ENCODE peak calls at places on chromosomes 7 and 10, in seven cellular contexts. One of them, this sample, is unnamed.

GRCh38 chr10:86857097-86857825 is 100.2 kb downstream of the MMRN2 start:
- DNase-seq in IMR-90: peak; percentile 88
- DNase-seq in AG04450: no peak
- DNase-seq in kidney epithelial cell: peak; percentile 7
- DNase-seq in heart left ventricle: no peak
- DNase-seq in sigmoid colon: no peak
- DNase-seq in BJ: peak; percentile 4
- DNase-seq in this sample: peak; percentile 65

GRCh38 chr7:25619963-25620799 is 391.9 kb upstream of the NPVF start:
- DNase-seq in IMR-90: no peak
- DNase-seq in AG04450: no peak
- DNase-seq in kidney epithelial cell: no peak
- DNase-seq in heart left ventricle: peak; percentile 11
- DNase-seq in sigmoid colon: no peak
- DNase-seq in BJ: no peak
- DNase-seq in this sample: peak; percentile 49

GRCh38 chr7:17599733-17600685 is 301.6 kb downstream of the AHR start:
- DNase-seq in IMR-90: peak; percentile 92
- DNase-seq in AG04450: peak; percentile 80
- DNase-seq in kidney epithelial cell: peak; percentile 85
- DNase-seq in heart left ventricle: no peak
- DNase-seq in sigmoid colon: no peak
- DNase-seq in BJ: peak; percentile 73
- DNase-seq in this sample: peak; percentile 98

GRCh38 chr7:129947701-129948100 is 5.1 kb downstream of the UBE2H start:
- DNase-seq in IMR-90: no peak
- DNase-seq in AG04450: no peak
- DNase-seq in kidney epithelial cell: no peak
- DNase-seq in heart left ventricle: no peak
- DNase-seq in sigmoid colon: peak; percentile 59
- DNase-seq in BJ: no peak
- DNase-seq in this sample: peak; percentile 44

GRCh38 chr7:105188201-105188600 is 174.2 kb downstream of the KMT2E start:
- DNase-seq in IMR-90: peak; percentile 25
- DNase-seq in AG04450: no peak
- DNase-seq in kidney epithelial cell: no peak
- DNase-seq in heart left ventricle: no peak
- DNase-seq in sigmoid colon: no peak
- DNase-seq in BJ: no peak
- DNase-seq in this sample: peak; percentile 54

GRCh38 chr7:80170445-80170844 is 35.8 kb downstream of the GNAI1 start:
- DNase-seq in IMR-90: no peak
- DNase-seq in AG04450: no peak
- DNase-seq in kidney epithelial cell: no peak
- DNase-seq in heart left ventricle: no peak
- DNase-seq in sigmoid colon: no peak
- DNase-seq in BJ: no peak
- DNase-seq in this sample: no peak

GRCh38 chr10:33876547-33877400 is 542.3 kb upstream of the NRP1 start:
- DNase-seq in IMR-90: no peak
- DNase-seq in AG04450: no peak
- DNase-seq in kidney epithelial cell: no peak
- DNase-seq in heart left ventricle: no peak
- DNase-seq in sigmoid colon: no peak
- DNase-seq in BJ: no peak
- DNase-seq in this sample: peak; percentile 22

GRCh38 chr7:153193144-153193595 is 433.6 kb downstream of the ACTR3B start:
- DNase-seq in IMR-90: no peak
- DNase-seq in AG04450: no peak
- DNase-seq in kidney epithelial cell: no peak
- DNase-seq in heart left ventricle: no peak
- DNase-seq in sigmoid colon: peak; percentile 67
- DNase-seq in BJ: no peak
- DNase-seq in this sample: no peak

GRCh38 chr7:121343302-121343701 is 14.5 kb downstream of the WNT16 start:
- DNase-seq in IMR-90: peak; percentile 49
- DNase-seq in AG04450: no peak
- DNase-seq in kidney epithelial cell: peak; percentile 9
- DNase-seq in heart left ventricle: no peak
- DNase-seq in sigmoid colon: no peak
- DNase-seq in BJ: no peak
- DNase-seq in this sample: no peak

GRCh38 chr7:100568176-100568935 is 5.3 kb downstream of the SAP25 start:
- DNase-seq in IMR-90: no peak
- DNase-seq in AG04450: no peak
- DNase-seq in kidney epithelial cell: no peak
- DNase-seq in heart left ventricle: no peak
- DNase-seq in sigmoid colon: no peak
- DNase-seq in BJ: no peak
- DNase-seq in this sample: no peak

DNA sequence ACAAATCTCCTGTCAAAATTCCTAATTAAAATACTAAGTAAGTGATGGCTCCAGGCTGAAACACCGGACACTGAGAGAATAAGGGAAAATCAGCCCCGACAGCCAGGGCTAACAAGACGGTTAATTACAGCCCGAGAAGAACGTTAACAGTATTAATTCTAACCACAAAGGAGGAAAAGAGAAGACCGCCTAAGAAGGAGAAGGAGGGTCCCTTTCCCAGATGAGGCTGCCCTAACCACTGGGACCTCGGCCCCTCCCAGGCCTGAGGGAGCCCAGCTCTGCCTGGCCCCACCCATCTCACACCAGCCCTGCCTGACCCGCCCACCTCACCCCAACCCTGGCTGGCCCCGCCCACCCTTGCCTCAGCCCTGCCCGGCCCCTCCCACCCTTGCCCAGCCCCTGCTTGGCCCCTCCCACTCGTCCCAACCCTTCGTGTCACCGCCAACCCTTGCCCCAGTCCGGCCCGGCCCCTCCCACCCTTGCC is 51.3 kb downstream of the PWWP2B start:
- DNase-seq in IMR-90: no peak
- DNase-seq in AG04450: no peak
- DNase-seq in kidney epithelial cell: no peak
- DNase-seq in heart left ventricle: no peak
- DNase-seq in sigmoid colon: no peak
- DNase-seq in BJ: no peak
- DNase-seq in this sample: peak; percentile 16
- H3K4me3 ChIP-seq in IMR-90: no peak overlapping the region
- H3K4me3 ChIP-seq in AG04450: no peak overlapping the region
- H3K4me3 ChIP-seq in kidney epithelial cell: no peak overlapping the region
- H3K4me3 ChIP-seq in heart left ventricle: no peak overlapping the region
- H3K4me3 ChIP-seq in sigmoid colon: no peak overlapping the region
- H3K4me3 ChIP-seq in BJ: no peak overlapping the region
- H3K4me3 ChIP-seq in this sample: no peak overlapping the region

DNA sequence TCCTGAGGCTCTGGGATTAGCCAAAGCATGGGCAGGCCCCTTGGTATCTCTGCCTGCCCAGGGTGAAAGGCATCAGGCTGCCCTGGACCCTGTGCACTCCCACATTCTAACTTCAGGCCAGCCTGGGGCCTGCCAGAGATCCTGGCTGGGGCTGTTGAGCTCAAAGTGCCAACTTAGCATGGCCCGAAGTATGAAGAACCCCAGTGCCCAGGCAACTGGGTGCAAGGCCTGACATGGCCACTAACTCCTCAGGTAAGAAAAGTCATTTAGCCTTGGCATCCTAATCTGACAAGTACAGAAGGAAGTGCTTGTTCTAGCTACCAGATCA is 43.2 kb downstream of the FAM53B start:
- DNase-seq in IMR-90: no peak
- DNase-seq in AG04450: no peak
- DNase-seq in kidney epithelial cell: no peak
- DNase-seq in heart left ventricle: no peak
- DNase-seq in sigmoid colon: no peak
- DNase-seq in BJ: no peak
- DNase-seq in this sample: no peak
- TF ChIP-seq CTCF in IMR-90: no peak
- TF ChIP-seq CTCF in AG04450: no peak
- TF ChIP-seq CTCF in kidney epithelial cell: no peak
- TF ChIP-seq CTCF in heart left ventricle: no peak
- TF ChIP-seq CTCF in sigmoid colon: no peak
- TF ChIP-seq CTCF in BJ: no peak
- TF ChIP-seq CTCF in this sample: no peak

DNA sequence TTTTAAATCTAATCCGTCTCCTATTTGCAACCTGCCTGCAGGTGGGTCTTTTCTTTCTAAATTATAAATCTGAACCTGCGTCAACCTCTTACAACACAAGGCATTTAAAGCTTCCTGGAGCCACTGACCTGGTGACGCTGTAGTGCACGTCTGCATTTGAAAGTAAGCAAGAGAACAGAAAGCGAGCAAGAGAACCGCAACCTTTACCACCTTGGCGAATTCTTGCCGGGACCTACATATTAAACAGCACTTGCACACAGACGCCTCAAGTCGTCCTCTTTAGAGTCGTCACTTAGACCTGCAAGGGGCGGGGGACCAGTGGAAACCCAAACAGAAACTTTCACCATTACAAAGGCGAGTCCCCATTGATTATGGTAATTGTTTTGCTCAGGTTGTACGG is 9.5 kb downstream of the GLI3 start:
- DNase-seq in IMR-90: no peak
- DNase-seq in AG04450: no peak
- DNase-seq in kidney epithelial cell: no peak
- DNase-seq in heart left ventricle: no peak
- DNase-seq in sigmoid colon: no peak
- DNase-seq in BJ: no peak
- DNase-seq in this sample: no peak
- H3K4me3 ChIP-seq in IMR-90: peak overlapping the region; percentile 21
- H3K4me3 ChIP-seq in AG04450: no peak overlapping the region
- H3K4me3 ChIP-seq in kidney epithelial cell: peak overlapping the region; percentile 30
- H3K4me3 ChIP-seq in heart left ventricle: peak overlapping the region; percentile 50
- H3K4me3 ChIP-seq in sigmoid colon: peak overlapping the region; percentile 40
- H3K4me3 ChIP-seq in BJ: no peak overlapping the region
- H3K4me3 ChIP-seq in this sample: peak overlapping the region; percentile 25

GRCh38 chr7:157297071-157297638 is 39.6 kb upstream of the DNAJB6 start:
- DNase-seq in IMR-90: no peak
- DNase-seq in AG04450: no peak
- DNase-seq in kidney epithelial cell: no peak
- DNase-seq in heart left ventricle: no peak
- DNase-seq in sigmoid colon: no peak
- DNase-seq in BJ: no peak
- DNase-seq in this sample: no peak

GRCh38 chr7:157299613-157300405 is 37.0 kb upstream of the DNAJB6 start:
- DNase-seq in IMR-90: no peak
- DNase-seq in AG04450: no peak
- DNase-seq in kidney epithelial cell: peak; percentile 35
- DNase-seq in heart left ventricle: no peak
- DNase-seq in sigmoid colon: no peak
- DNase-seq in BJ: no peak
- DNase-seq in this sample: peak; percentile 62

GRCh38 chr7:157302314-157302711 is 34.5 kb upstream of the DNAJB6 start:
- DNase-seq in IMR-90: peak; percentile 33
- DNase-seq in AG04450: no peak
- DNase-seq in kidney epithelial cell: peak; percentile 65
- DNase-seq in heart left ventricle: peak; percentile 46
- DNase-seq in sigmoid colon: peak; percentile 76
- DNase-seq in BJ: peak; percentile 19
- DNase-seq in this sample: peak; percentile 13

GRCh38 chr7:157300406-157300770 is 36.4 kb upstream of the DNAJB6 start:
- DNase-seq in IMR-90: no peak
- DNase-seq in AG04450: no peak
- DNase-seq in kidney epithelial cell: no peak
- DNase-seq in heart left ventricle: no peak
- DNase-seq in sigmoid colon: no peak
- DNase-seq in BJ: no peak
- DNase-seq in this sample: no peak

DNA sequence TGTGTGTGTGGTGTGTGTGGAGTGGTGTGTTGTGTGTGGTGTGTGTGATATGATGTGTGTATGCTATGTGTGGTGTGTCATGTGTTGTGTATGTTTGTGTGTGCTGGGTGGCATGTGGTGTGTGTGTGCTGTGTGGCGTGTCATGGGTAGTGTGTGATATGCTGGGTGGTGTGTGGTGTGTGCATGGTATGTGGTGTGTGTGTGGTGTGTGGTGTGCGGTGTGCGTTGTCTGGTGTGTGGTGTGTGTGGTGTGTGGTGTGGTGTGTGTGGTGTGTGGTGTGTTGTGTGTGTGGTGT is 37.5 kb upstream of the DNAJB6 start:
- DNase-seq in IMR-90: no peak
- DNase-seq in AG04450: no peak
- DNase-seq in kidney epithelial cell: no peak
- DNase-seq in heart left ventricle: no peak
- DNase-seq in sigmoid colon: no peak
- DNase-seq in BJ: no peak
- DNase-seq in this sample: no peak
- TF ChIP-seq CTCF in IMR-90: no peak
- TF ChIP-seq CTCF in AG04450: no peak
- TF ChIP-seq CTCF in kidney epithelial cell: no peak
- TF ChIP-seq CTCF in heart left ventricle: no peak
- TF ChIP-seq CTCF in sigmoid colon: no peak
- TF ChIP-seq CTCF in BJ: no peak
- TF ChIP-seq CTCF in this sample: no peak

GRCh38 chr10:27998178-27998953 is 513 bp downstream of the ODAD2 start:
- DNase-seq in IMR-90: peak; percentile 26
- DNase-seq in AG04450: no peak
- DNase-seq in kidney epithelial cell: no peak
- DNase-seq in heart left ventricle: no peak
- DNase-seq in sigmoid colon: peak; percentile 69
- DNase-seq in BJ: no peak
- DNase-seq in this sample: peak; percentile 2
- H3K4me3 ChIP-seq in IMR-90: peak overlapping the region; percentile 83
- H3K4me3 ChIP-seq in AG04450: peak overlapping the region; percentile 72
- H3K4me3 ChIP-seq in kidney epithelial cell: peak overlapping the region; percentile 66
- H3K4me3 ChIP-seq in heart left ventricle: peak overlapping the region; percentile 67
- H3K4me3 ChIP-seq in sigmoid colon: peak overlapping the region; percentile 70
- H3K4me3 ChIP-seq in BJ: peak overlapping the region; percentile 49
- H3K4me3 ChIP-seq in this sample: peak overlapping the region; percentile 49

GRCh38 chr10:132223156-132223590 is 36.4 kb downstream of the DPYSL4 start:
- DNase-seq in IMR-90: peak; percentile 71
- DNase-seq in AG04450: peak; percentile 50
- DNase-seq in kidney epithelial cell: peak; percentile 43
- DNase-seq in heart left ventricle: peak; percentile 80
- DNase-seq in sigmoid colon: peak; percentile 90
- DNase-seq in BJ: peak; percentile 11
- DNase-seq in this sample: peak; percentile 81
- TF ChIP-seq CTCF in IMR-90: peak; percentile 100
- TF ChIP-seq CTCF in AG04450: peak; percentile 99
- TF ChIP-seq CTCF in kidney epithelial cell: peak; percentile 100
- TF ChIP-seq CTCF in heart left ventricle: peak; percentile 91
- TF ChIP-seq CTCF in sigmoid colon: peak; percentile 94
- TF ChIP-seq CTCF in BJ: peak; percentile 100
- TF ChIP-seq CTCF in this sample: peak; percentile 100

DNA sequence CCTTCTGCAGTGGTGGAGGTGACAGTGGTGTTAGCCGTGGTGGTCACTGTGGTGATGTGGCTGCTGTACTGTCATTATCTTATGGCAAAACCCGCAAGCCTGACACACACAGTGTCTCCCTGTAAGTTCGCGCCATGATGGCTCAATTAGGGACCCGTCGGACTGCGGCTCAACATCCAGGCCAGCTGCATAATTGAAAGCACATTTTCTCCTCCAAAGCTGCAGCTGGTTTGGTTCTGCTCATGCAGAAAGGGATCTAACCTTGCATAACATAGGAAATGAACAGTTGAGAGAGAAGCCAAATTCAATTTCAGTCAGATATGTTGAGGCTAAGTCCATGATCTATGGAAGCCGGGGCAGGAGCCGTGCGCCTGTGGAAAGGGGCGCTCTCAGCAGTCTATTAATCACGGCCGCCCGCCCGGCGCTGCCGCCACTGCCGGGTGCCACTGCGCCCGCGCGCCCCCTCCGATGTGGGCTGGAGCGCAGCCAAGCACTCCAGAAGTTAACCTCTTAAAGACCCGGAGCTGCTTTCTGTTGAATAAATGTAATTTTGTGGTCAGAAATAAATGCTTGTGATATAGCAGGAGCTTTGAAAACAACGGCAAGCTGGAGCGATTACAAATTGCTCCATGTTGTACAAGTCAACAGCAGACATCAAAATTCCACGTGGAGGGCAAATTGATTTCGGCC is 227.7 kb downstream of the CUX1 start:
- DNase-seq in IMR-90: peak; percentile 93
- DNase-seq in AG04450: peak; percentile 84
- DNase-seq in kidney epithelial cell: no peak
- DNase-seq in heart left ventricle: peak; percentile 41
- DNase-seq in sigmoid colon: peak; percentile 79
- DNase-seq in BJ: peak; percentile 85
- DNase-seq in this sample: peak; percentile 90
- H3K4me3 ChIP-seq in IMR-90: no peak overlapping the region
- H3K4me3 ChIP-seq in AG04450: peak overlapping the region; percentile 31
- H3K4me3 ChIP-seq in kidney epithelial cell: no peak overlapping the region
- H3K4me3 ChIP-seq in heart left ventricle: peak overlapping the region; percentile 43
- H3K4me3 ChIP-seq in sigmoid colon: peak overlapping the region; percentile 27
- H3K4me3 ChIP-seq in BJ: no peak overlapping the region
- H3K4me3 ChIP-seq in this sample: no peak overlapping the region

This sample was measured in cardiac fibroblast.